ENCODE peak calls at places on chromosomes 7 and 10, in six cellular contexts. One of them, this sample, is unnamed.

GRCh38 chr7:102289051-102289450 is 2.4 kb downstream of the SH2B2 start:
- DNase-seq in neural crest cell: no peak
- DNase-seq in GM13977: no peak
- DNase-seq in fibroblast of lung: no peak
- DNase-seq in upper lobe of left lung: no peak
- DNase-seq in cardiac muscle cell: no peak
- DNase-seq in this sample: no peak

GRCh38 chr10:26220901-26221300 is 4.3 kb downstream of the GAD2 start:
- DNase-seq in neural crest cell: no peak
- DNase-seq in GM13977: no peak
- DNase-seq in fibroblast of lung: no peak
- DNase-seq in upper lobe of left lung: no peak
- DNase-seq in cardiac muscle cell: no peak
- DNase-seq in this sample: no peak

GRCh38 chr7:13800694-13801448 is 188.6 kb downstream of the ETV1 start:
- DNase-seq in neural crest cell: no peak
- DNase-seq in GM13977: no peak
- DNase-seq in fibroblast of lung: peak; percentile 95
- DNase-seq in upper lobe of left lung: peak; percentile 22
- DNase-seq in cardiac muscle cell: peak; percentile 74
- DNase-seq in this sample: no peak

GRCh38 chr10:133458021-133458709 is 4.4 kb downstream of the SCART1 start:
- DNase-seq in neural crest cell: no peak
- DNase-seq in GM13977: no peak
- DNase-seq in fibroblast of lung: no peak
- DNase-seq in upper lobe of left lung: no peak
- DNase-seq in cardiac muscle cell: no peak
- DNase-seq in this sample: no peak

GRCh38 chr10:132994811-132995210 is 52.4 kb upstream of the CFAP46 start:
- DNase-seq in neural crest cell: no peak
- DNase-seq in GM13977: no peak
- DNase-seq in fibroblast of lung: no peak
- DNase-seq in upper lobe of left lung: no peak
- DNase-seq in cardiac muscle cell: no peak
- DNase-seq in this sample: no peak

GRCh38 chr7:122520961-122521555 is 177.9 kb downstream of the RNF133 start:
- DNase-seq in neural crest cell: no peak
- DNase-seq in GM13977: no peak
- DNase-seq in fibroblast of lung: no peak
- DNase-seq in upper lobe of left lung: no peak
- DNase-seq in cardiac muscle cell: no peak
- DNase-seq in this sample: no peak

GRCh38 chr7:155362380-155363145 is 64.9 kb downstream of the INSIG1 start:
- DNase-seq in neural crest cell: no peak
- DNase-seq in GM13977: no peak
- DNase-seq in fibroblast of lung: no peak
- DNase-seq in upper lobe of left lung: no peak
- DNase-seq in cardiac muscle cell: no peak
- DNase-seq in this sample: no peak

GRCh38 chr7:39642896-39643295 is 19.5 kb downstream of the RALA start:
- DNase-seq in neural crest cell: no peak
- DNase-seq in GM13977: no peak
- DNase-seq in fibroblast of lung: no peak
- DNase-seq in upper lobe of left lung: no peak
- DNase-seq in cardiac muscle cell: no peak
- DNase-seq in this sample: no peak

GRCh38 chr7:1244701-1245526 is 12.2 kb downstream of the UNCX start:
- DNase-seq in neural crest cell: no peak
- DNase-seq in GM13977: no peak
- DNase-seq in fibroblast of lung: no peak
- DNase-seq in upper lobe of left lung: no peak
- DNase-seq in cardiac muscle cell: no peak
- DNase-seq in this sample: no peak

GRCh38 chr10:133303206-133303605 is 5.5 kb downstream of the TUBGCP2 start:
- DNase-seq in neural crest cell: no peak
- DNase-seq in GM13977: no peak
- DNase-seq in fibroblast of lung: no peak
- DNase-seq in upper lobe of left lung: no peak
- DNase-seq in cardiac muscle cell: no peak
- DNase-seq in this sample: no peak

GRCh38 chr10:22420787-22421517 is 75.7 kb downstream of the SPAG6 start:
- DNase-seq in neural crest cell: no peak
- DNase-seq in GM13977: no peak
- DNase-seq in fibroblast of lung: no peak
- DNase-seq in upper lobe of left lung: no peak
- DNase-seq in cardiac muscle cell: peak; percentile 53
- DNase-seq in this sample: no peak

GRCh38 chr7:4225352-4225751 is 456.7 kb upstream of the FOXK1 start:
- DNase-seq in neural crest cell: no peak
- DNase-seq in GM13977: no peak
- DNase-seq in fibroblast of lung: no peak
- DNase-seq in upper lobe of left lung: peak; percentile 64
- DNase-seq in cardiac muscle cell: no peak
- DNase-seq in this sample: no peak

GRCh38 chr7:112869111-112869774 is 79.0 kb upstream of the TMEM168 start:
- DNase-seq in neural crest cell: peak; percentile 37
- DNase-seq in GM13977: peak; percentile 24
- DNase-seq in fibroblast of lung: peak; percentile 9
- DNase-seq in upper lobe of left lung: peak; percentile 53
- DNase-seq in cardiac muscle cell: peak; percentile 63
- DNase-seq in this sample: peak; percentile 69

GRCh38 chr7:92615861-92616260 is 25.7 kb upstream of the FAM133B start:
- DNase-seq in neural crest cell: no peak
- DNase-seq in GM13977: no peak
- DNase-seq in fibroblast of lung: no peak
- DNase-seq in upper lobe of left lung: no peak
- DNase-seq in cardiac muscle cell: no peak
- DNase-seq in this sample: no peak

GRCh38 chr10:131207584-131208532 is 103.7 kb downstream of the TCERG1L start:
- DNase-seq in neural crest cell: no peak
- DNase-seq in GM13977: no peak
- DNase-seq in fibroblast of lung: no peak
- DNase-seq in upper lobe of left lung: peak; percentile 12
- DNase-seq in cardiac muscle cell: no peak
- DNase-seq in this sample: no peak

GRCh38 chr7:121204537-121204936 is 124.3 kb upstream of the WNT16 start:
- DNase-seq in neural crest cell: no peak
- DNase-seq in GM13977: no peak
- DNase-seq in fibroblast of lung: no peak
- DNase-seq in upper lobe of left lung: no peak
- DNase-seq in cardiac muscle cell: no peak
- DNase-seq in this sample: no peak

GRCh38 chr7:27933691-27934565 is 194.0 kb downstream of the TAX1BP1 start:
- DNase-seq in neural crest cell: no peak
- DNase-seq in GM13977: no peak
- DNase-seq in fibroblast of lung: peak; percentile 54
- DNase-seq in upper lobe of left lung: no peak
- DNase-seq in cardiac muscle cell: peak; percentile 9
- DNase-seq in this sample: no peak

GRCh38 chr7:39554583-39555140 is 11.5 kb upstream of the YAE1 start:
- DNase-seq in neural crest cell: no peak
- DNase-seq in GM13977: no peak
- DNase-seq in fibroblast of lung: peak; percentile 9
- DNase-seq in upper lobe of left lung: no peak
- DNase-seq in cardiac muscle cell: peak; percentile 16
- DNase-seq in this sample: no peak

GRCh38 chr7:55441668-55442305 is 76.7 kb downstream of the LANCL2 start:
- DNase-seq in neural crest cell: no peak
- DNase-seq in GM13977: no peak
- DNase-seq in fibroblast of lung: peak; percentile 83
- DNase-seq in upper lobe of left lung: no peak
- DNase-seq in cardiac muscle cell: peak; percentile 62
- DNase-seq in this sample: no peak

GRCh38 chr7:2031496-2031895 is 201.2 kb downstream of the MAD1L1 start:
- DNase-seq in neural crest cell: no peak
- DNase-seq in GM13977: no peak
- DNase-seq in fibroblast of lung: no peak
- DNase-seq in upper lobe of left lung: no peak
- DNase-seq in cardiac muscle cell: no peak
- DNase-seq in this sample: no peak

GRCh38 chr10:91607661-91608442 is 25.0 kb downstream of the PPP1R3C start:
- DNase-seq in neural crest cell: no peak
- DNase-seq in GM13977: no peak
- DNase-seq in fibroblast of lung: peak; percentile 67
- DNase-seq in upper lobe of left lung: no peak
- DNase-seq in cardiac muscle cell: peak; percentile 37
- DNase-seq in this sample: no peak

GRCh38 chr10:34580643-34581042 is 234.5 kb downstream of the PARD3 start:
- DNase-seq in neural crest cell: no peak
- DNase-seq in GM13977: no peak
- DNase-seq in fibroblast of lung: peak; percentile 92
- DNase-seq in upper lobe of left lung: no peak
- DNase-seq in cardiac muscle cell: peak; percentile 68
- DNase-seq in this sample: no peak

GRCh38 chr10:89537361-89537760 is 2.0 kb upstream of the SLC16A12 start:
- DNase-seq in neural crest cell: no peak
- DNase-seq in GM13977: no peak
- DNase-seq in fibroblast of lung: no peak
- DNase-seq in upper lobe of left lung: no peak
- DNase-seq in cardiac muscle cell: no peak
- DNase-seq in this sample: no peak

GRCh38 chr10:43075612-43076003 is 1.3 kb upstream of the RET start:
- DNase-seq in neural crest cell: no peak
- DNase-seq in GM13977: peak; percentile 59
- DNase-seq in fibroblast of lung: no peak
- DNase-seq in upper lobe of left lung: no peak
- DNase-seq in cardiac muscle cell: no peak
- DNase-seq in this sample: no peak

GRCh38 chr10:128211953-128212727 is 85.9 kb upstream of the MKI67 start:
- DNase-seq in neural crest cell: peak; percentile 85
- DNase-seq in GM13977: peak; percentile 95
- DNase-seq in fibroblast of lung: peak; percentile 43
- DNase-seq in upper lobe of left lung: peak; percentile 90
- DNase-seq in cardiac muscle cell: peak; percentile 75
- DNase-seq in this sample: peak; percentile 92

GRCh38 chr10:87852092-87852491 is 11.2 kb downstream of the KLLN start:
- DNase-seq in neural crest cell: no peak
- DNase-seq in GM13977: no peak
- DNase-seq in fibroblast of lung: no peak
- DNase-seq in upper lobe of left lung: no peak
- DNase-seq in cardiac muscle cell: no peak
- DNase-seq in this sample: no peak

GRCh38 chr10:78925800-78926319 is 142.9 kb upstream of the ZMIZ1 start:
- DNase-seq in neural crest cell: no peak
- DNase-seq in GM13977: no peak
- DNase-seq in fibroblast of lung: peak; percentile 98
- DNase-seq in upper lobe of left lung: no peak
- DNase-seq in cardiac muscle cell: peak; percentile 97
- DNase-seq in this sample: no peak

GRCh38 chr10:12949248-12949647 is 52.3 kb downstream of the CCDC3 start:
- DNase-seq in neural crest cell: no peak
- DNase-seq in GM13977: no peak
- DNase-seq in fibroblast of lung: no peak
- DNase-seq in upper lobe of left lung: no peak
- DNase-seq in cardiac muscle cell: no peak
- DNase-seq in this sample: no peak
- TF ChIP-seq CTCF in neural crest cell: peak; percentile 21
- TF ChIP-seq CTCF in GM13977: no peak
- TF ChIP-seq CTCF in fibroblast of lung: no peak
- TF ChIP-seq CTCF in upper lobe of left lung: no peak
- TF ChIP-seq CTCF in cardiac muscle cell: peak; percentile 24
- TF ChIP-seq CTCF in this sample: peak; percentile 26

DNA sequence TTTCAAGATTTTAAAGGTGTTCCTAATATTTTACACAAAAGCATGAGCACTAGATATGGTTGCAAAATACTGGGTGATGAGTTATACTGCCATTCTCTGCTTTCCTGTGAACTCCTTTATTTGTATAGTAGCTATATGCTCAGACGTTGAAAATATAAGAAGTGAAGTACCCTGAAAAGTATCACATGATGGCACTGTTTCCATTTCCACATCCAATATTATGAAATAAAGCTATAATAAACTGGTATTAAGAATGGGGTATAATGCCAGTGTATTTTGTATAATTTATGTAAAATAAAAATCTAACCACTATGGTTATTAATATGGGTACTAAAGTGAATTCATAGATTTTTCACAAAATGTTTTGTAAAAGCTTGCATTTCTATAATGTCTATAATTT is 79.6 kb upstream of the FOXP2 start:
- DNase-seq in neural crest cell: no peak
- DNase-seq in GM13977: no peak
- DNase-seq in fibroblast of lung: no peak
- DNase-seq in upper lobe of left lung: no peak
- DNase-seq in cardiac muscle cell: no peak
- DNase-seq in this sample: no peak
- TF ChIP-seq CTCF in neural crest cell: no peak
- TF ChIP-seq CTCF in GM13977: no peak
- TF ChIP-seq CTCF in fibroblast of lung: no peak
- TF ChIP-seq CTCF in upper lobe of left lung: no peak
- TF ChIP-seq CTCF in cardiac muscle cell: no peak
- TF ChIP-seq CTCF in this sample: no peak

GRCh38 chr10:75634947-75635346 is 203.5 kb downstream of the LRMDA start:
- DNase-seq in neural crest cell: no peak
- DNase-seq in GM13977: no peak
- DNase-seq in fibroblast of lung: no peak
- DNase-seq in upper lobe of left lung: no peak
- DNase-seq in cardiac muscle cell: no peak
- DNase-seq in this sample: no peak

GRCh38 chr10:75632750-75633462 is 201.5 kb downstream of the LRMDA start:
- DNase-seq in neural crest cell: no peak
- DNase-seq in GM13977: no peak
- DNase-seq in fibroblast of lung: no peak
- DNase-seq in upper lobe of left lung: no peak
- DNase-seq in cardiac muscle cell: peak; percentile 38
- DNase-seq in this sample: no peak

GRCh38 chr10:75638752-75639151 is 207.3 kb downstream of the LRMDA start:
- DNase-seq in neural crest cell: no peak
- DNase-seq in GM13977: no peak
- DNase-seq in fibroblast of lung: no peak
- DNase-seq in upper lobe of left lung: no peak
- DNase-seq in cardiac muscle cell: no peak
- DNase-seq in this sample: no peak

GRCh38 chr10:75630746-75631145 is 199.3 kb downstream of the LRMDA start:
- DNase-seq in neural crest cell: no peak
- DNase-seq in GM13977: no peak
- DNase-seq in fibroblast of lung: no peak
- DNase-seq in upper lobe of left lung: no peak
- DNase-seq in cardiac muscle cell: no peak
- DNase-seq in this sample: no peak

DNA sequence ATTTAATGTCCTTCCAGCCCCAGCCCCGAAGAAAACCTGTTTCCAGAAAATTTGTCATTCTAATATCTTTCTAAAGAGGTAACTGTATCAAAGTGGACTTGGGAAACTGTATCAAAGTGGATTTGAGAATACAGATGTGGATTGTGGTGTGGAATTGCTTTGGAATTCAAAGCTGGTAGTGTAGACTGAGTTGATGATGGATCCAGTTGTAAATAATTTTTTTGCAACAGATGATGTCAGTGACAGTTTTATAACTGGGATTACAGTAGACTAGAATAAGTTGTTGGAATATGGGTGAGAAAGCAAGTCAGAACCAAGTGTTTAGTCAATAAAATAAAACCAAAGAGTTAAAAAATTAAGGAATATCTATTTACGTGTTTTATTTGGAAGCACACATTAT is 202.1 kb downstream of the LRMDA start:
- DNase-seq in neural crest cell: no peak
- DNase-seq in GM13977: no peak
- DNase-seq in fibroblast of lung: no peak
- DNase-seq in upper lobe of left lung: no peak
- DNase-seq in cardiac muscle cell: no peak
- DNase-seq in this sample: no peak
- TF ChIP-seq CTCF in neural crest cell: no peak
- TF ChIP-seq CTCF in GM13977: no peak
- TF ChIP-seq CTCF in fibroblast of lung: no peak
- TF ChIP-seq CTCF in upper lobe of left lung: no peak
- TF ChIP-seq CTCF in cardiac muscle cell: no peak
- TF ChIP-seq CTCF in this sample: no peak

GRCh38 chr10:115654961-115655360 is 561.8 kb downstream of the ATRNL1 start:
- DNase-seq in neural crest cell: no peak
- DNase-seq in GM13977: no peak
- DNase-seq in fibroblast of lung: peak; percentile 80
- DNase-seq in upper lobe of left lung: no peak
- DNase-seq in cardiac muscle cell: no peak
- DNase-seq in this sample: no peak
- TF ChIP-seq CTCF in neural crest cell: no peak
- TF ChIP-seq CTCF in GM13977: no peak
- TF ChIP-seq CTCF in fibroblast of lung: no peak
- TF ChIP-seq CTCF in upper lobe of left lung: no peak
- TF ChIP-seq CTCF in cardiac muscle cell: no peak
- TF ChIP-seq CTCF in this sample: no peak

This sample was measured in endothelial cell.